ENCODE peak calls at places on chromosomes 5 and 9, in five cellular contexts. Y, J, P, M and B are unnamed samples.
A peak's percentile ranks its signal among the peaks of the same experiment; 100 is the strongest.

GRCh38 chr5:33275921-33276705 is 164.7 kb upstream of the TARS1 start:
- DNase-seq in J (peak; percentile 88), P (no peak), Y (no peak), M (no peak), B (no peak)

GRCh38 chr5:54090495-54091084 is 219.8 kb downstream of the ARL15 start:
- DNase-seq in J (peak; percentile 91), Y (no peak), M (peak; percentile 44), P (no peak), B (no peak)

GRCh38 chr9:3437031-3437430 is 88.8 kb downstream of the RFX3 start:
- DNase-seq in J (no peak), P (no peak), M (no peak), Y (no peak), B (no peak)

GRCh38 chr5:24325306-24325832 is 319.4 kb downstream of the CDH10 start:
- DNase-seq in J (no peak), M (no peak), P (no peak), Y (no peak), B (no peak)

GRCh38 chr9:6045364-6045763 is 29.9 kb upstream of the RANBP6 start:
- DNase-seq in J (no peak), M (no peak), P (no peak), Y (no peak), B (no peak)

GRCh38 chr5:158390556-158390955 is 531.6 kb upstream of the CLINT1 start:
- DNase-seq in Y (no peak), J (peak; percentile 66), P (no peak), M (no peak), B (no peak)

GRCh38 chr9:106874657-106875056 is 11.7 kb downstream of the ZNF462 start:
- DNase-seq in J (no peak), P (no peak), Y (no peak), M (no peak), B (no peak)

GRCh38 chr9:107274096-107274495 is 9.0 kb upstream of the RAD23B start:
- DNase-seq in Y (no peak), M (no peak), P (no peak), J (no peak), B (no peak)

DNA sequence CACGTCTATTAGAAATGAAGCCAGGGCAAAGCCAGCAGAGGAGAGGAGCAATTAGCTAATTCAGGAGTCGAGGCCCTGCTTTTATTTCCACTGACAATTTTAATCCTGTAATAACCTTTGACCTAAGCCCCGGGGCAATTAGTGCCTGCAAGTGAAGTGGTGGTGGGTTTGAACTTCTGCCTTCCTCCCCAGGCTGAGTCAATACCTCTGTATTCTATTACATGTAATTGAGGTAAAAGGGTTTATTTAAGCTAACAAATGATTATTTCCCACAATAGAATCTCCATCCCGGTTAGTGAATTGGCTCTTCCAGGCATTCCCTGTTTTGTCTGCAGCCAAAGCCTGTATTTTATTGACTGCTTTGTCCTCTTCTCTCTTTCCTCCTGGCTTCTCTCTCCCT is 49.9 kb downstream of the FGF18 start:
- DNase-seq in M (no peak), Y (no peak), P (no peak), J (no peak), B (no peak)
- TF ChIP-seq CTCF in M (no peak), Y (no peak), P (no peak), J (no peak), B (no peak)

GRCh38 chr9:69981686-69982450 is 61.8 kb upstream of the MAMDC2 start:
- DNase-seq in J (peak; percentile 80), M (peak; percentile 50), Y (no peak), P (no peak), B (no peak)

GRCh38 chr9:69980041-69980440 is 63.6 kb upstream of the MAMDC2 start:
- DNase-seq in P (no peak), Y (no peak), J (peak; percentile 65), M (no peak), B (no peak)

GRCh38 chr9:69980591-69980990 is 63.1 kb upstream of the MAMDC2 start:
- DNase-seq in M (no peak), Y (no peak), J (no peak), P (no peak), B (no peak)

GRCh38 chr9:69984831-69985230 is 58.8 kb upstream of the MAMDC2 start:
- DNase-seq in J (no peak), Y (no peak), M (no peak), P (no peak), B (no peak)

GRCh38 chr9:69985971-69986370 is 57.7 kb upstream of the MAMDC2 start:
- DNase-seq in P (no peak), M (no peak), J (no peak), Y (no peak), B (no peak)
- TF ChIP-seq CTCF in P (no peak), M (no peak), J (no peak), Y (no peak), B (no peak)

DNA sequence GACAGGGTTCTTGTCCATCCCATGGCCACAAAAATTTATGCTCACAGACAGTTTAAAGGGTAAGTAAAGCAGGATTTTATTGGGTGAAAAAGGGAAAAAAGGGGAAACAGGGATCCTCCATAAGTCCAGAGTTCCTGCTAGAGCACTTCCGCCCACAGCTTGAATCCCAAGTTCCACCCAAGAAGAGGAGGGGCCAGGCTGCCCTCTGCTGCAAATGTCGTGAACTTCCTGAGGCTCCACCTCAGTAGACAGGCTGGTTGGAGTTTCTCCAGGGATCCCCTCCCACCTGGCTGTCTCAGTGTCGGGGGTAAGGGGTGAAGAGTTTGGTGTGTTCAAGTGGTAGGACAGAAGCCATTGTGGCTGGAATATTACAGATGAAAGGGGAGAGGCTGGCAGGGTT is 275.0 kb upstream of the SGCD start:
- DNase-seq in P (no peak), Y (no peak), M (no peak), J (no peak), B (no peak)
- TF ChIP-seq CTCF in P (no peak), Y (peak; percentile 16), M (no peak), J (no peak), B (no peak)

DNA sequence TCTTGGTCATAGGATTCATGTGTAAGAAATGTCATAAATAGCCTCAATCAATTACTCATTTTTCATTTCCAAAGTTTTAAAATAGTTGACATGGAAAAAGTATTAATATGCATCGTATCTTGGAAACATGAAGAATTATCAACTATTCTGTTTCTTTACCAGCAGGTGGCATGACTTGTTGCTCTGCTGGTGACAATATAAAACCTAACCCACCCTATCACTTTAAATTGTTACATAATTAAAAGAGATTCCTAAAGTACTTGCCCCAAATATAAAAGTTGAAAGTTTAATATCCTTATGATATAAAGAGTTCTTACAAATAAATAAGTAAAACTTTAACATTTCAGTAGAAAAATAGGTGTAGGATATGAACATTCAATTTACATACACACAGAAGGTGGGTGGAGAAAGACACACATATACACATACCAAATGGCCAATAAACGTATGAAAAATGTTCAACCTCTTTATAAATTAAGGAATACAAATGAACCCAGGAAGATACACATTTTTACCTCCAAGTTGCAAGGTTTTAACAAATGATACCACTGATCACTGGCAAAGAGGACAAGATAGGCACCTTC is 30.6 kb downstream of the MAP1B start:
- DNase-seq in P (no peak), Y (no peak), M (no peak), J (no peak), B (no peak)
- TF ChIP-seq CTCF in P (peak; percentile 50), Y (peak; percentile 58), M (peak; percentile 43), J (peak; percentile 19), B (peak; percentile 72)

DNA sequence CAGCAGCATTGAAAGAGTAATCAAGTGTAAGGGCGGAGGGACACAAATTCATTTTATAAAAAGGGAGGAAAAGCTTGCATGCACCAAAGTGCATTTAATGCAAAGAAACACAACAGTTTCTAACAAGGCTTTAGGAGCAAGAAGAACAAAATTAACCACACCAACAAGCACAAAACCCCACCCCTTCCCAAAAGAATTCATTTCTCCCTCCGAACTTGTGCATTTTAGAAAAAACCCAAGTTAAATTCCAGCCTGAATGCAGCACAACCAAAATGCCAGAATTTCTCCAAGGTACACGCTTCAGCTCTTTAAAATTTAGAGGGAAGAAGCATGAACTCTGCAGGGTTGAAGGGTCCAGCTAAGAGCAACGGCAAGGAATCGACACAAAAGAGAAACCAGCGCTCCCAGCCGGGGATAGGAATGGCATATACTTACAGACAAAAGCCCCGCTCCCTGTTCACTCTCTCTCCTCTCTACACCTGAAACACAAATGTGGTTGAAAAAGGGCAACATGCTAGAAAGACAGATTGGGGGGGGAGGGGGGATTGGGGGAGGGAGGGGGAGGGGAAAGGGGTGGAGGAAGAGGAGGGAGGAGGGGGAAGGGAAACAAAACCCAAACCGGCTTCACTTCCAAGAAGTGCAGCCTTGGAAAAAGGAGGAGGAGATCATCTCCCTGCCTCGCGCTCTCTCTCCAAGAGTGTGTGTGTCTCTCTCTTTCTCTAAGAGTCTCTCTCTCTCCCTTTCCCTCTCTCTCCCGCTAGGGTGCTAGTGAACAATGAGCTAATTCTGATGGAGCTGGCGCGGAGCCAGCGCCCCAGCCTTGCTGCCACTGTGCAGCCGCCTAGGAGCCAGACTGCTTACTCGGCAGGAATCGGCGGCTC is at the start of gene NREP:
- DNase-seq in P (peak; percentile 86), Y (peak; percentile 42), M (peak; percentile 89), J (peak; percentile 98), B (peak; percentile 95)
- TF ChIP-seq CTCF in P (no peak), Y (peak; percentile 49), M (peak; percentile 42), J (peak; percentile 56), B (peak; percentile 65)

GRCh38 chr9:124293712-124294504 is 36.2 kb downstream of the NEK6 start:
- DNase-seq in Y (no peak), J (no peak), P (no peak), M (no peak), B (no peak)

GRCh38 chr9:124290053-124290581 is 32.4 kb downstream of the NEK6 start:
- DNase-seq in P (no peak), J (no peak), M (no peak), Y (no peak), B (no peak)

GRCh38 chr9:124292696-124293593 is 35.2 kb downstream of the NEK6 start:
- DNase-seq in P (no peak), J (peak; percentile 45), Y (no peak), M (no peak), B (no peak)

GRCh38 chr9:124290743-124291554 is 33.2 kb downstream of the NEK6 start:
- DNase-seq in M (no peak), Y (no peak), J (peak; percentile 30), P (no peak), B (no peak)

GRCh38 chr9:124291801-124292396 is 34.1 kb downstream of the NEK6 start:
- DNase-seq in J (no peak), Y (no peak), M (no peak), P (no peak), B (no peak)
- TF ChIP-seq CTCF in J (no peak), Y (no peak), M (no peak), P (no peak), B (no peak)

GRCh38 chr5:8840237-8840636 is 705.6 kb downstream of the SEMA5A start:
- DNase-seq in J (no peak), M (no peak), Y (no peak), P (no peak), B (no peak)
- TF ChIP-seq CTCF in J (no peak), M (no peak), Y (peak; percentile 49), P (no peak), B (no peak)